ENCODE peak calls at places on chromosomes 11 and 22, in seven cellular contexts. F is neuronal stem cell, G is heart right ventricle, Z is dorsolateral prefrontal cortex, S is MG63, C is uterus, Y is heart left ventricle. X is an unnamed sample.

GRCh38 chr22:41636467-41636866 is 15.4 kb downstream of the XRCC6 start:
- DNase-seq in F (no peak), G (peak; percentile 29), Z (peak; percentile 21), S (peak; percentile 79), C (no peak), Y (no peak), X (no peak)

GRCh38 chr11:84833488-84834086 is 793.6 kb downstream of the DLG2 start:
- DNase-seq in F (no peak), G (no peak), Z (no peak), S (no peak), C (no peak), Y (no peak), X (no peak)

GRCh38 chr11:2088284-2088683 is 50.9 kb downstream of the IGF2 start:
- DNase-seq in F (no peak), G (no peak), Z (no peak), S (no peak), C (no peak), Y (no peak), X (no peak)

GRCh38 chr22:25564979-25565677 is 653 bp downstream of the GRK3 start:
- DNase-seq in F (no peak), G (peak; percentile 30), Z (no peak), S (peak; percentile 10), C (peak; percentile 43), Y (peak; percentile 67), X (peak; percentile 44)

GRCh38 chr11:21301981-21302380 is 632.6 kb downstream of the NELL1 start:
- DNase-seq in F (no peak), G (no peak), Z (no peak), S (no peak), C (no peak), Y (no peak), X (no peak)

GRCh38 chr11:78038697-78039313 is 15.7 kb upstream of the KCTD14 start:
- DNase-seq in F (no peak), G (no peak), Z (no peak), S (no peak), C (no peak), Y (no peak), X (no peak)

GRCh38 chr11:122367809-122368231 is 251.8 kb upstream of the BLID start:
- DNase-seq in F (no peak), G (no peak), Z (no peak), S (peak; percentile 5), C (peak; percentile 28), Y (no peak), X (no peak)

GRCh38 chr11:106642331-106642730 is 375.9 kb downstream of the GUCY1A2 start:
- DNase-seq in F (no peak), G (no peak), Z (no peak), S (peak; percentile 14), C (no peak), Y (no peak), X (no peak)

GRCh38 chr11:73228268-73229134 is 10.4 kb downstream of the P2RY2 start:
- DNase-seq in F (no peak), G (no peak), Z (no peak), S (no peak), C (peak; percentile 5), Y (no peak), X (no peak)

GRCh38 chr11:4798427-4799183 is 5.6 kb downstream of the OR52R1 start:
- DNase-seq in F (no peak), G (no peak), Z (no peak), S (no peak), C (no peak), Y (no peak), X (no peak)

GRCh38 chr11:86814775-86815174 is 14.4 kb downstream of the PRSS23 start:
- DNase-seq in F (no peak), G (no peak), Z (no peak), S (no peak), C (no peak), Y (no peak), X (no peak)

GRCh38 chr22:45578524-45579147 is 76.0 kb downstream of the FBLN1 start:
- DNase-seq in F (no peak), G (no peak), Z (no peak), S (no peak), C (no peak), Y (no peak), X (no peak)
- H3K4me3 ChIP-seq in F (no peak overlapping the region), G (no peak overlapping the region), Z (no peak overlapping the region), S (no peak overlapping the region), C (no peak overlapping the region), Y (no peak overlapping the region), X (no peak overlapping the region)

GRCh38 chr11:115660072-115660805 is 156.0 kb upstream of the CADM1 start:
- DNase-seq in F (no peak), G (no peak), Z (no peak), S (no peak), C (no peak), Y (no peak), X (no peak)
- H3K4me3 ChIP-seq in F (no peak overlapping the region), G (peak overlapping the region; percentile 44), Z (peak overlapping the region; percentile 48), S (no peak overlapping the region), C (no peak overlapping the region), Y (peak overlapping the region; percentile 58), X (no peak overlapping the region)

DNA sequence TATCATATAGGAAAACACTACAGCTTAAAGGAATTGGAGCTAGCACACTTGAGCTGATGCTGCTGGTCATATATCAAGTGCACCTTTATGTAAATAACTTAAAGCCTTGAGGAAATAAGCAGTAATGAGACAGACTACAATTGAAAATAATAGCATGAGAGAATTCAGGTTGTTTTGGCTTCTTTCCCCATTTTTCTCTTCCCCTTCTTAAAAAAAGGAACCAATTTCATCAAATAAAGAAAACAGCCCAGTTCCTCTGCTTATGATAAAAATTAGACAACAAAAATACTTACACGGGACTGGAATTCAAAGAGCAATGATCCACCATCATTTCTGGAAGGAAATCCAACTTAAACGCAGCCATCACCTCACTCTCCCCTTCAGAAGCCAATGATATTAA is 50.2 kb upstream of the RAPSN start:
- DNase-seq in F (no peak), G (no peak), Z (no peak), S (no peak), C (no peak), Y (no peak), X (no peak)
- H3K4me3 ChIP-seq in F (no peak overlapping the region), G (no peak overlapping the region), Z (no peak overlapping the region), S (no peak overlapping the region), C (no peak overlapping the region), Y (no peak overlapping the region), X (no peak overlapping the region)

GRCh38 chr11:27921472-27921871 is 186.5 kb downstream of the KIF18A start:
- DNase-seq in F (no peak), G (no peak), Z (no peak), S (no peak), C (no peak), Y (no peak), X (no peak)
- H3K4me3 ChIP-seq in F (no peak overlapping the region), G (no peak overlapping the region), Z (no peak overlapping the region), S (no peak overlapping the region), C (no peak overlapping the region), Y (no peak overlapping the region), X (no peak overlapping the region)

GRCh38 chr22:46062971-46063631 is 86.1 kb upstream of the WNT7B start:
- DNase-seq in F (no peak), G (no peak), Z (peak; percentile 10), S (no peak), C (peak; percentile 20), Y (no peak), X (no peak)

GRCh38 chr22:46063861-46064235 is 86.5 kb upstream of the PPARA start:
- DNase-seq in F (no peak), G (no peak), Z (peak; percentile 8), S (no peak), C (peak; percentile 24), Y (no peak), X (no peak)

GRCh38 chr22:46064966-46065666 is 85.2 kb upstream of the PPARA start:
- DNase-seq in F (no peak), G (no peak), Z (peak; percentile 11), S (no peak), C (peak; percentile 31), Y (no peak), X (no peak)

GRCh38 chr22:46065733-46066454 is 84.4 kb upstream of the PPARA start:
- DNase-seq in F (no peak), G (no peak), Z (no peak), S (no peak), C (no peak), Y (no peak), X (no peak)

GRCh38 chr22:46064236-46064965 is 85.9 kb upstream of the PPARA start:
- DNase-seq in F (no peak), G (peak; percentile 12), Z (peak; percentile 22), S (no peak), C (peak; percentile 37), Y (peak; percentile 64), X (no peak)
- H3K4me3 ChIP-seq in F (no peak overlapping the region), G (no peak overlapping the region), Z (peak overlapping the region; percentile 89), S (peak overlapping the region; percentile 67), C (peak overlapping the region; percentile 99), Y (peak overlapping the region; percentile 89), X (no peak overlapping the region)

GRCh38 chr22:31748490-31748889 is 1.4 kb downstream of the PRR14L start:
- DNase-seq in F (no peak), G (no peak), Z (no peak), S (no peak), C (no peak), Y (no peak), X (peak; percentile 33)
- H3K4me3 ChIP-seq in F (peak overlapping the region; percentile 82), G (peak overlapping the region; percentile 98), Z (peak overlapping the region; percentile 96), S (peak overlapping the region; percentile 97), C (peak overlapping the region; percentile 93), Y (peak overlapping the region; percentile 84), X (peak overlapping the region; percentile 71)

DNA sequence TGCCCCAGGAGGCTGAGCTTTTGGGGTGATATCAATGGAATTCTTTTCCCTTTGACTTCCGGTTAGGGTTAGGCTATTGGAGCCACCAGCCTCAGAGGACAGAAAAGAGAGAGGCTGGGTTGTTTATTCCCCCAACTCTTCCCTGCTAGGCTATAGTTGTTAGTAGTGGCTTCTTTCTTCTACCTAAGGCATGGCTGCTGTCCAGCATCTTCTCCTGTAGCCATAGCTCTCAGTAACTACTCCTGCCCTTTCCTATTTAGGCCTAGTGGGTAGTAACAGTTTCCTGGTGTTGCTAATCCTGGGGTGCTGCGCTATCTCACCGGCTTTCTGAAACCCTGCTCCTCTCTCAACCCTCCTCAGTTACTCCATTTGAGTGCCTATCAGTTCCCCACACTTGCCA is 184.9 kb downstream of the TENM4 start:
- DNase-seq in F (no peak), G (no peak), Z (no peak), S (no peak), C (no peak), Y (no peak), X (no peak)
- H3K4me3 ChIP-seq in F (no peak overlapping the region), G (no peak overlapping the region), Z (no peak overlapping the region), S (no peak overlapping the region), C (no peak overlapping the region), Y (no peak overlapping the region), X (no peak overlapping the region)